ENCODE peak calls at places on chromosomes 13 and 19, in nine cellular contexts. Q is heart left ventricle, L is aorta, A is fibroblast of lung, C is colonic mucosa, U is HCT116, Y is DND-41, R is SK-N-SH, F is ovary. B is an unnamed sample. For H3K4me1 and H3K27me3, the result is how much of the 10 kb centered on the place peaks cover.

GRCh38 chr13:98451676-98452105 is 125.2 kb downstream of the STK24 start:
- DNase-seq in Q (no peak), C (no peak), L (peak), R (no peak), A (peak), U (no peak), Y (no peak), F (peak), B (no peak)

GRCh38 chr19:32324631-32325215 is 20.7 kb upstream of the ZNF507 start:
- DNase-seq in L (no peak), A (peak), F (no peak), U (no peak), Q (no peak), R (no peak), C (no peak), Y (no peak), B (peak)

GRCh38 chr13:21048901-21049655 is 12.3 kb downstream of the LATS2 start:
- DNase-seq in Y (no peak), C (peak), Q (no peak), R (no peak), U (no peak), F (no peak), L (no peak), A (no peak), B (no peak)

GRCh38 chr13:32846020-32846451 is 170.2 kb upstream of the KL start:
- DNase-seq in C (no peak), Q (no peak), R (no peak), F (no peak), L (no peak), A (no peak), U (no peak), Y (no peak), B (no peak)

GRCh38 chr13:39600766-39601165 is 2.2 kb downstream of the LHFPL6 start:
- DNase-seq in Y (no peak), L (peak), Q (peak), F (no peak), C (no peak), R (no peak), A (no peak), U (no peak), B (no peak)

GRCh38 chr19:48603850-48604249 is 2.7 kb upstream of the SPACA4 start:
- DNase-seq in A (no peak), R (no peak), Y (no peak), C (no peak), F (no peak), L (no peak), Q (no peak), U (no peak), B (no peak)

GRCh38 chr19:38134538-38135149 is 89.4 kb downstream of the DPF1 start:
- DNase-seq in L (no peak), A (peak), Y (peak), U (no peak), C (peak), F (no peak), R (peak), Q (no peak), B (peak)

GRCh38 chr13:59442946-59443345 is 720.8 kb downstream of the DIAPH3 start:
- DNase-seq in Q (no peak), A (peak), R (no peak), L (no peak), C (no peak), U (no peak), Y (no peak), F (no peak), B (no peak)

GRCh38 chr13:81395368-81395767 is 1054.4 kb upstream of the SPRY2 start:
- DNase-seq in A (no peak), U (no peak), F (no peak), Y (no peak), Q (no peak), L (peak), R (peak), C (peak), B (peak)

GRCh38 chr19:39131255-39131755 is 5.7 kb downstream of the PAK4 start:
- DNase-seq in A (no peak), U (no peak), Q (peak), F (no peak), R (peak), C (no peak), L (no peak), Y (no peak), B (no peak)

GRCh38 chr13:110338441-110339101 is 31.5 kb downstream of the COL4A2 start:
- DNase-seq in A (peak), C (no peak), Y (no peak), R (no peak), F (no peak), U (no peak), Q (peak), L (no peak), B (no peak)

GRCh38 chr13:73341748-73342147 is 282.9 kb downstream of the KLF5 start:
- DNase-seq in R (no peak), Q (no peak), C (no peak), U (no peak), L (no peak), F (no peak), Y (no peak), A (no peak), B (no peak)

GRCh38 chr19:48819366-48819816 is 8.6 kb upstream of the BCAT2 start:
- DNase-seq in U (peak), Q (peak), L (peak), F (peak), C (peak), R (no peak), Y (no peak), A (peak), B (no peak)

GRCh38 chr19:6828698-6829633 is 56.5 kb downstream of the VAV1 start:
- DNase-seq in C (no peak), R (no peak), Q (no peak), A (no peak), L (no peak), Y (peak), F (no peak), U (peak), B (no peak)

GRCh38 chr19:41194157-41194552 is 1.1 kb downstream of the CYP2S1 start:
- DNase-seq in A (no peak), C (no peak), Y (peak), R (no peak), U (no peak), L (no peak), F (no peak), Q (no peak), B (no peak)

GRCh38 chr19:42872608-42873007 is 6.9 kb downstream of the PSG1 start:
- DNase-seq in U (no peak), L (no peak), Y (no peak), Q (no peak), A (no peak), R (no peak), F (no peak), C (no peak), B (no peak)

GRCh38 chr13:68064371-68064770 is 834.2 kb upstream of the PCDH9 start:
- DNase-seq in U (no peak), R (no peak), L (no peak), Q (no peak), Y (no peak), F (no peak), A (no peak), C (no peak), B (no peak)

GRCh38 chr13:37375724-37376123 is 222.8 kb downstream of the POSTN start:
- DNase-seq in F (no peak), R (no peak), A (peak), Q (no peak), Y (no peak), C (no peak), L (no peak), U (no peak), B (no peak)

GRCh38 chr19:9842834-9843625 is 7.9 kb downstream of the PIN1 start:
- DNase-seq in Q (no peak), R (no peak), U (no peak), C (no peak), F (peak), Y (no peak), L (no peak), A (no peak), B (no peak)

GRCh38 chr19:6343462-6343861 is 10.1 kb upstream of the ACER1 start:
- DNase-seq in F (no peak), C (no peak), L (no peak), Y (no peak), U (no peak), A (no peak), Q (no peak), R (no peak), B (no peak)

GRCh38 chr19:16825312-16826168 is 3.7 kb upstream of the SIN3B start:
- DNase-seq in Q (peak), C (peak), U (no peak), L (peak), R (peak), Y (no peak), F (peak), A (peak), B (peak)

GRCh38 chr19:11197291-11198174 is at the start of gene KANK2:
- DNase-seq in U (peak), L (peak), A (peak), Y (peak), C (peak), Q (peak), F (peak), R (peak), B (peak)

GRCh38 chr13:48591889-48592725 is 59.2 kb upstream of the RCBTB2 start:
- DNase-seq in Q (no peak), L (no peak), U (no peak), Y (no peak), R (no peak), C (no peak), F (no peak), A (no peak), B (peak)

GRCh38 chr13:48594080-48594815 is 59.5 kb upstream of the CYSLTR2 start:
- DNase-seq in R (no peak), C (no peak), U (no peak), F (no peak), Y (no peak), A (no peak), L (no peak), Q (no peak), B (peak)

GRCh38 chr13:48595330-48596127 is 58.2 kb upstream of the CYSLTR2 start:
- DNase-seq in U (peak), Q (peak), F (peak), R (peak), Y (peak), L (no peak), A (peak), C (peak), B (peak)

GRCh38 chr13:48596128-48596429 is 57.6 kb upstream of the CYSLTR2 start:
- DNase-seq in U (no peak), F (no peak), A (no peak), Q (no peak), L (no peak), R (no peak), Y (no peak), C (no peak), B (no peak)

GRCh38 chr13:48593551-48593950 is 60.2 kb upstream of the CYSLTR2 start:
- DNase-seq in F (no peak), Q (no peak), Y (no peak), A (no peak), R (no peak), U (no peak), C (no peak), L (no peak), B (no peak)
- H3K4me1 ChIP-seq in F (under half), Q (under half), Y (under half), A (under half), R (under half), U (under half), C (under half), L (under half), B (under half)

DNA sequence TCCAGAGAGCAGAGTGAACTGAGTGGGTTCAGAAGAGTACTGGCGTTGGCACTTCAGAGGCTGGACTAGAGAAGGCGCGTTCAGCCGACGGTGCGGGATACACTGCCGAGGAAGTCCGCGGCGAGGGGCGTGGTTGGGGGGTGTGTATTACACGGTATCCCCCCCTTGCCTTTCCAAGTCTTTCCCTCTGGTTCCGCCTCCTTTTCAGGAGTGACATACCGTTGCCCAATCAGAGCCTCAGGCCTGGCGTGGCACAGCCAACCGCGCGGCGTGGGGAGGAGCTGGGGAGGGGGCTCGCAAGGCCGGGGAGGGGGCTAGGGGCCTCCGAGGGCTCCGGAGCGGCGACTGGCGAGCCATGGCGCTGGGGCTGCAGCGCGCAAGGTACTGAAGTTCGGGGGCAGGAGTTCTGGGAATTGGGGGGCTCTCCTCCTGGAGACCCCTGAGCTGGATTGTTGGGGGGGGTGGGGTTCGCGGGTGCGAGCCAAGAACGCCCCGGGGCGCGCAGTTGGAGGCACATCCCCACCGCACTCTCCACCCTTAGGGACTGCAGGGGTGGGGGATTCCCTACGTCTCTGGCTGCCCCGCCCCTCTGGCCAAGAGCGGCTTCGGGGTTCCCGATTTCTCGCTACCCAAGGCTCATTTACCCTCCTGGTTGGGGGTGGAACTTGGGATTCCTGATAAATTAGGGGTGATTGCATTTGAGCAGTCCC is at the start of gene HIF3A:
- DNase-seq in C (peak), U (no peak), L (peak), R (peak), F (peak), A (peak), Y (no peak), Q (peak), B (no peak)
- H3K4me3 ChIP-seq in C (peak), U (no peak), L (no peak), R (peak), F (peak), A (no peak), Y (no peak), Q (peak), B (no peak)

GRCh38 chr13:27973956-27974662 is 5.0 kb upstream of the CDX2 start:
- DNase-seq in Y (no peak), R (peak), Q (no peak), F (no peak), A (no peak), U (no peak), C (no peak), L (no peak), B (no peak)

GRCh38 chr13:27971236-27971645 is 2.1 kb upstream of the CDX2 start:
- DNase-seq in L (no peak), Y (no peak), R (peak), U (no peak), Q (no peak), A (no peak), C (peak), F (no peak), B (no peak)

GRCh38 chr13:27971776-27972618 is 2.9 kb upstream of the CDX2 start:
- DNase-seq in Q (no peak), C (no peak), F (no peak), U (no peak), R (no peak), Y (no peak), A (no peak), L (no peak), B (no peak)

GRCh38 chr13:27972619-27972877 is 3.4 kb upstream of the CDX2 start:
- DNase-seq in U (no peak), L (no peak), Q (no peak), R (no peak), C (no peak), A (no peak), Y (no peak), F (no peak), B (no peak)

DNA sequence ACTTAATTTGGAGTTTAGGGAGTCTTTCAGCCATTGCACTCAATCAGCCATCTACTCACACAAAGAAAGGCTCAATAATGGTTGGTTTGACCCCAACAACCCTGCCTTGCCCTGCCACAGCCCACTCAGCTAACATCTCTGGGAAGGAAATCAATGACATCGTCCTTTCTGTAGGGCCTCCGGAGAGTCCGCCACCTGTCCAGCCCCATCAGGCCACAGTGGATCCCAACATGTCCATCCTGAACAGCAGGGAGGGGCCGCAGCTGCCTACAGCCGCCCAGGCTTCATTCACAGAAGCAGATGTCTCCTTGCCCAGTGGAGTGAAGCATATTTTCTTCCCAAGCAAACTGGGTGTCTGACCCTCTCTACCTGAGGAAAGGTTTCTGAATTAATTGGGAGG is 4.2 kb upstream of the CDX2 start:
- DNase-seq in A (no peak), C (no peak), F (no peak), R (no peak), Y (no peak), U (no peak), L (no peak), Q (no peak), B (no peak)
- H3K27me3 ChIP-seq in A (half or more), C (under half), F (under half), R (half or more), Y (under half), U (under half), L (under half), Q (half or more), B (under half)

GRCh38 chr13:24267283-24267682 is 42.1 kb upstream of the C1QTNF9 start:
- DNase-seq in Q (no peak), L (no peak), U (no peak), A (no peak), C (no peak), Y (peak), R (no peak), F (no peak), B (no peak)
- H3K4me1 ChIP-seq in Q (under half), L (under half), U (under half), A (under half), C (under half), Y (half or more), R (under half), F (under half), B (under half)

GRCh38 chr19:3186377-3186688 is 603 bp downstream of the NCLN start:
- DNase-seq in A (no peak), Q (no peak), C (no peak), F (peak), U (no peak), Y (peak), R (peak), L (peak), B (no peak)

GRCh38 chr19:3188627-3189596 is 3.2 kb downstream of the NCLN start:
- DNase-seq in A (no peak), U (no peak), Q (no peak), C (peak), R (no peak), L (peak), Y (no peak), F (no peak), B (no peak)

GRCh38 chr19:3186891-3187661 is 1.3 kb downstream of the NCLN start:
- DNase-seq in L (peak), F (peak), Q (no peak), R (no peak), C (no peak), Y (no peak), U (no peak), A (no peak), B (no peak)

GRCh38 chr19:3189702-3190469 is 4.2 kb downstream of the NCLN start:
- DNase-seq in C (peak), U (no peak), R (no peak), Q (no peak), L (peak), Y (no peak), F (no peak), A (no peak), B (no peak)

GRCh38 chr19:3187662-3188511 is 2.2 kb downstream of the NCLN start:
- DNase-seq in A (no peak), L (peak), C (no peak), Q (no peak), R (no peak), Y (no peak), U (no peak), F (no peak), B (no peak)
- H3K4me3 ChIP-seq in A (no peak), L (no peak), C (peak), Q (no peak), R (peak), Y (no peak), U (peak), F (no peak), B (peak)

GRCh38 chr19:2460245-2460644 is 3.5 kb upstream of the LMNB2 start:
- DNase-seq in C (no peak), L (no peak), U (no peak), Y (no peak), A (no peak), R (no peak), Q (no peak), F (no peak), B (no peak)
- H3K27me3 ChIP-seq in C (under half), L (under half), U (under half), Y (under half), A (under half), R (under half), Q (under half), F (under half), B (under half)

GRCh38 chr19:1274852-1275259 is 474 bp upstream of the FAM174C start:
- DNase-seq in Q (peak), Y (no peak), R (peak), A (no peak), F (no peak), C (no peak), U (no peak), L (no peak), B (no peak)
- H3K4me1 ChIP-seq in Q (half or more), Y (half or more), R (under half), A (under half), F (under half), C (under half), U (under half), L (under half), B (under half)

GRCh38 chr13:23428183-23428528 is 5.3 kb downstream of the SACS start:
- DNase-seq in L (no peak), Y (no peak), C (no peak), A (peak), F (no peak), Q (no peak), R (no peak), U (no peak), B (no peak)

GRCh38 chr13:23433171-23434153 is at the start of gene SACS:
- DNase-seq in R (peak), A (peak), F (no peak), Q (no peak), C (no peak), Y (no peak), L (no peak), U (no peak), B (peak)

GRCh38 chr13:23430664-23431063 is 2.8 kb downstream of the SACS start:
- DNase-seq in A (no peak), R (peak), C (no peak), Q (no peak), L (no peak), Y (no peak), U (no peak), F (no peak), B (no peak)

GRCh38 chr13:23432589-23432988 is 913 bp downstream of the SACS start:
- DNase-seq in A (no peak), F (no peak), Q (no peak), U (no peak), R (no peak), Y (no peak), L (no peak), C (no peak), B (no peak)

DNA sequence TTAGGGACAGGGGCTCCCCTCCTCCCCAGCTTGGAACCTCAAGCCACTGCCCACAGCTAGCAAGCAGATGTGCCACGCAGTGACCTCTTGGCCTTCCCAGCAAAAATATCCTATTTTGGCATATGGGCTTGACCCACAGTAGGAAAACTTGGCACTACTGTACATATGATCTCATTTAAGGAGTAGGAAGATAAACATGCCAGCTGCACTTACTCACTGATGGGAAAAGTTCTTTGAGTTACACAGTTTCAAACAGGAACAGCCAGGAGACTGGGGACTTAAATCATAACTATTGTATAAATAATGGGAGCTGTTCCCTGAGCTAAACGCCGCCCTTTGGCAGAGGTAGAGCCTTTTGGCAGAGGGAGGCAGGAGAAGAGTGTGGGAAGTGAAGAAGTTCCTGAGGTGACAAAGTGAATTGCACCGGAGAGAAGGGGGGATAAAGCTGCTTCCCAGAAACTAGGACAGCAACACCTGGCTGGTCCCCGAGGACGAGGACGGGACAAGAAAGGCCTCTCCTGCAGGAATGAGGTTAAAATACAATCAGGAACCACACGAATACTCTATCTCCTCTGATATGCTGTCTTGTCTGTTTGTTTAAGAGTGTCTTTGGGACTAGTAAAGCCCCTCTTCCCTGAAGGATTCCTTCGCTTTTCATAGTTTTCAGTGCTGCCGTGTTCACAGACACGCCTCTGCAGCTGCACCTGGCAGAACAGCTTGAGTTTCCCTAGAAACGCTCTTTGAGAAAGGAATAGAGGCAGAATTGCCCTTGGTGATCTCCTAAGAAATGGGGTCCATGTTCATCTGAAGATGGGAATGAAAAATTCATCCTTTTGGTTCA is 5.9 kb downstream of the SACS start:
- DNase-seq in Y (no peak), C (no peak), Q (no peak), L (no peak), R (no peak), A (peak), U (no peak), F (no peak), B (no peak)
- H3K4me3 ChIP-seq in Y (no peak), C (no peak), Q (peak), L (no peak), R (no peak), A (no peak), U (no peak), F (peak), B (no peak)

B was measured in HAP-1.